ENCODE peak calls at places on chromosomes 4 and X, in six cellular contexts. R is GM12865; C is amniotic stem cell; E is right lobe of liver; M is astrocyte of the spinal cord; W is stimulated activated naive CD4-positive, alpha-beta T cell. X is an unnamed sample.

GRCh38 chr4:8152865-8153257 is 5.8 kb downstream of the ABLIM2 start:
- DNase-seq in E (no peak), C (no peak), W (no peak), R (no peak), M (no peak), X (no peak)

GRCh38 chr4:73051625-73052024 is 17.9 kb downstream of the COX18 start:
- DNase-seq in W (no peak), C (no peak), E (no peak), M (no peak), R (no peak), X (no peak)

GRCh38 chr4:1806596-1807257 is 13.6 kb downstream of the FGFR3 start:
- DNase-seq in R (no peak), W (no peak), E (no peak), C (no peak), M (no peak), X (no peak)

GRCh38 chr4:106347167-106347566 is 21.4 kb downstream of the GIMD1 start:
- DNase-seq in R (no peak), M (no peak), C (no peak), W (no peak), E (no peak), X (no peak)

GRCh38 chrX:13448941-13449340 is 120.5 kb upstream of the EGFL6 start:
- DNase-seq in M (no peak), E (no peak), C (no peak), W (no peak), R (no peak), X (no peak)

GRCh38 chrX:106901341-106901740 is 1.8 kb downstream of the RIPPLY1 start:
- DNase-seq in M (no peak), C (no peak), R (no peak), W (no peak), E (peak), X (no peak)

GRCh38 chr4:162075691-162076090 is 88.1 kb downstream of the FSTL5 start:
- DNase-seq in C (no peak), W (no peak), M (no peak), R (no peak), E (no peak), X (no peak)

GRCh38 chrX:103183912-103184311 is 31.0 kb upstream of the BEX4 start:
- DNase-seq in W (no peak), M (no peak), E (no peak), R (no peak), C (no peak), X (no peak)

GRCh38 chr4:153564630-153565525 is 98.7 kb downstream of the TMEM131L start:
- DNase-seq in W (no peak), R (no peak), E (peak), C (no peak), M (no peak), X (no peak)

GRCh38 chr4:177016541-177017141 is 223.9 kb upstream of the VEGFC start:
- DNase-seq in E (no peak), M (peak), W (no peak), R (no peak), C (peak), X (no peak)

GRCh38 chr4:130178106-130178505 is 1082.2 kb downstream of the C4orf33 start:
- DNase-seq in E (no peak), M (no peak), W (no peak), C (no peak), R (no peak), X (no peak)

GRCh38 chr4:141027421-141027820 is 105.8 kb downstream of the RNF150 start:
- DNase-seq in E (peak), C (no peak), W (no peak), R (no peak), M (no peak), X (no peak)

GRCh38 chr4:79241846-79242245 is 84.0 kb downstream of the NAA11 start:
- DNase-seq in E (no peak), M (peak), W (no peak), R (no peak), C (no peak), X (no peak)